ENCODE peak calls at places on chromosomes 12 and 14, in four cellular contexts. Z is GM23338, P is breast epithelium, H is fibroblast of lung. S is an unnamed sample.

GRCh38 chr14:72926292-72927028 is at the start of gene DCAF4:
- DNase-seq in Z (peak; percentile 100), H (peak; percentile 98), P (peak; percentile 93), S (peak; percentile 92)

GRCh38 chr12:15627995-15628945 is 160.9 kb downstream of the EPS8 start:
- DNase-seq in Z (no peak), P (no peak), H (peak; percentile 76), S (no peak)

GRCh38 chr14:92584856-92585255 is 71.3 kb downstream of the RIN3 start:
- DNase-seq in Z (no peak), H (peak; percentile 53), P (no peak), S (no peak)

GRCh38 chr12:115450017-115450416 is 766.0 kb upstream of the TBX3 start:
- DNase-seq in Z (peak; percentile 35), H (no peak), P (no peak), S (no peak)

GRCh38 chr14:79419571-79420327 is 791.6 kb downstream of the DIO2 start:
- DNase-seq in P (no peak), H (no peak), Z (no peak), S (no peak)

GRCh38 chr12:76919388-76920181 is 40.8 kb upstream of the CSRP2 start:
- DNase-seq in H (no peak), P (no peak), Z (no peak), S (no peak)

GRCh38 chr14:91103116-91103515 is 10.8 kb upstream of the DGLUCY start:
- DNase-seq in H (no peak), P (no peak), Z (no peak), S (no peak)

GRCh38 chr12:65640489-65640901 is 183.8 kb upstream of the HMGA2 start:
- DNase-seq in H (peak; percentile 83), Z (no peak), P (no peak), S (no peak)

GRCh38 chr12:55717397-55718007 is 1.7 kb downstream of the BLOC1S1 start:
- DNase-seq in P (no peak), H (peak; percentile 49), Z (no peak), S (no peak)

GRCh38 chr14:99035268-99035667 is 236.7 kb downstream of the BCL11B start:
- DNase-seq in H (peak; percentile 14), P (no peak), Z (no peak), S (no peak)

GRCh38 chr14:54867011-54867410 is 35.6 kb downstream of the GCH1 start:
- DNase-seq in P (no peak), H (peak; percentile 76), Z (no peak), S (no peak)

GRCh38 chr14:51993274-51993673 is 3.9 kb downstream of the RTRAF start:
- DNase-seq in H (no peak), Z (no peak), P (no peak), S (no peak)

GRCh38 chr12:55446334-55446733 is 2.5 kb downstream of the OR6C2 start:
- DNase-seq in Z (peak; percentile 11), H (no peak), P (no peak), S (no peak)

GRCh38 chr14:75081835-75082234 is 12.4 kb downstream of the ZC2HC1C start:
- DNase-seq in Z (no peak), H (no peak), P (no peak), S (no peak)

GRCh38 chr14:88790501-88791251 is 2.1 kb downstream of the EML5 start:
- DNase-seq in Z (no peak), H (no peak), P (no peak), S (no peak)

GRCh38 chr12:53775478-53776145 is 23.8 kb upstream of the CISTR start:
- DNase-seq in H (peak; percentile 11), P (no peak), Z (no peak), S (no peak)

GRCh38 chr12:100651694-100652093 is 78.2 kb downstream of the GAS2L3 start:
- DNase-seq in Z (no peak), H (no peak), P (no peak), S (no peak)

GRCh38 chr14:92470215-92470614 is 43.4 kb upstream of the RIN3 start:
- DNase-seq in H (peak; percentile 55), Z (peak; percentile 11), P (no peak), S (no peak)

GRCh38 chr12:95102916-95103671 is 29.7 kb upstream of the NR2C1 start:
- DNase-seq in P (no peak), Z (no peak), H (peak; percentile 83), S (peak; percentile 84)

GRCh38 chr14:53411110-53411509 is 258.0 kb upstream of the DDHD1 start:
- DNase-seq in P (no peak), Z (no peak), H (peak; percentile 90), S (no peak)

GRCh38 chr12:30811966-30812365 is 57.2 kb upstream of the CAPRIN2 start:
- DNase-seq in H (no peak), P (no peak), Z (no peak), S (no peak)

GRCh38 chr12:41596190-41596589 is 408.1 kb downstream of the PDZRN4 start:
- DNase-seq in H (no peak), P (no peak), Z (no peak), S (no peak)

GRCh38 chr12:119183942-119184695 is 5.4 kb downstream of the HSPB8 start:
- DNase-seq in P (no peak), Z (no peak), H (no peak), S (no peak)
- H3K4me3 ChIP-seq in P (no peak overlapping the region), Z (no peak overlapping the region), H (no peak overlapping the region), S (no peak overlapping the region)

GRCh38 chr12:52041695-52042123 is 9.5 kb upstream of the NR4A1 start:
- DNase-seq in Z (peak; percentile 56), P (peak; percentile 72), H (peak; percentile 59), S (peak; percentile 73)
- TF ChIP-seq CTCF in Z (no peak), P (no peak), H (no peak), S (peak; percentile 47)

GRCh38 chr12:47034661-47035060 is 44.8 kb upstream of the PCED1B start:
- DNase-seq in P (no peak), H (peak; percentile 34), Z (no peak), S (no peak)
- H3K4me3 ChIP-seq in P (no peak overlapping the region), H (no peak overlapping the region), Z (no peak overlapping the region), S (no peak overlapping the region)

GRCh38 chr12:131948166-131948712 is 1.5 kb upstream of the EP400 start:
- DNase-seq in P (no peak), Z (no peak), H (no peak), S (no peak)

GRCh38 chr12:131947482-131948027 is 2.2 kb upstream of the EP400 start:
- DNase-seq in H (no peak), Z (no peak), P (no peak), S (no peak)

GRCh38 chr12:131946757-131947156 is 3.0 kb upstream of the EP400 start:
- DNase-seq in H (no peak), P (no peak), Z (no peak), S (no peak)

GRCh38 chr12:131950182-131950913 is 606 bp downstream of the EP400 start:
- DNase-seq in Z (peak; percentile 39), H (no peak), P (no peak), S (peak; percentile 64)

GRCh38 chr12:131949431-131950181 is at the start of gene EP400:
- DNase-seq in Z (peak; percentile 98), P (peak; percentile 95), H (peak; percentile 92), S (peak; percentile 96)
- TF ChIP-seq CTCF in Z (peak; percentile 33), P (no peak), H (peak; percentile 10), S (peak; percentile 18)

GRCh38 chr12:71162832-71163711 is 5.3 kb upstream of the TSPAN8 start:
- DNase-seq in Z (no peak), H (no peak), P (no peak), S (no peak)
- H3K4me3 ChIP-seq in Z (no peak overlapping the region), H (no peak overlapping the region), P (no peak overlapping the region), S (no peak overlapping the region)

S was measured in GM06990.